ENCODE peak calls at places on chromosome 13, in six cellular contexts. One of them, this sample, is unnamed. For H3K4me1, the result is how much of the 10 kb centered on the place peaks cover.

GRCh38 chr13:86087241-86087640 is 288.0 kb upstream of the SLITRK6 start:
- DNase-seq in adrenal gland: no peak
- DNase-seq in right atrium auricular region: no peak
- DNase-seq in left ventricle myocardium inferior: no peak
- DNase-seq in body of pancreas: no peak
- DNase-seq in cardiac muscle cell: no peak
- DNase-seq in this sample: no peak

GRCh38 chr13:29359181-29359580 is 236.3 kb downstream of the SLC7A1 start:
- DNase-seq in adrenal gland: no peak
- DNase-seq in right atrium auricular region: no peak
- DNase-seq in left ventricle myocardium inferior: no peak
- DNase-seq in body of pancreas: no peak
- DNase-seq in cardiac muscle cell: no peak
- DNase-seq in this sample: no peak

GRCh38 chr13:101265934-101266333 is 150.4 kb downstream of the NALCN start:
- DNase-seq in adrenal gland: no peak
- DNase-seq in right atrium auricular region: no peak
- DNase-seq in left ventricle myocardium inferior: no peak
- DNase-seq in body of pancreas: no peak
- DNase-seq in cardiac muscle cell: no peak
- DNase-seq in this sample: no peak

GRCh38 chr13:99855516-99855915 is 116.1 kb downstream of the ZIC5 start:
- DNase-seq in adrenal gland: no peak
- DNase-seq in right atrium auricular region: no peak
- DNase-seq in left ventricle myocardium inferior: no peak
- DNase-seq in body of pancreas: no peak
- DNase-seq in cardiac muscle cell: no peak
- DNase-seq in this sample: no peak

GRCh38 chr13:113836917-113837553 is 26.8 kb downstream of the GAS6 start:
- DNase-seq in adrenal gland: peak
- DNase-seq in right atrium auricular region: peak
- DNase-seq in left ventricle myocardium inferior: peak
- DNase-seq in body of pancreas: peak
- DNase-seq in cardiac muscle cell: peak
- DNase-seq in this sample: no peak

GRCh38 chr13:20127563-20128458 is 33.0 kb downstream of the GJA3 start:
- DNase-seq in adrenal gland: peak
- DNase-seq in right atrium auricular region: peak
- DNase-seq in left ventricle myocardium inferior: peak
- DNase-seq in body of pancreas: peak
- DNase-seq in cardiac muscle cell: peak
- DNase-seq in this sample: no peak

GRCh38 chr13:101799196-101799595 is 346.7 kb downstream of the ITGBL1 start:
- DNase-seq in adrenal gland: no peak
- DNase-seq in right atrium auricular region: no peak
- DNase-seq in left ventricle myocardium inferior: no peak
- DNase-seq in body of pancreas: no peak
- DNase-seq in cardiac muscle cell: no peak
- DNase-seq in this sample: no peak

GRCh38 chr13:108322206-108322824 is 52.8 kb downstream of the TNFSF13B start:
- DNase-seq in adrenal gland: no peak
- DNase-seq in right atrium auricular region: no peak
- DNase-seq in left ventricle myocardium inferior: no peak
- DNase-seq in body of pancreas: no peak
- DNase-seq in cardiac muscle cell: peak
- DNase-seq in this sample: no peak

GRCh38 chr13:111976474-111977183 is 90.3 kb upstream of the SOX1 start:
- DNase-seq in adrenal gland: no peak
- DNase-seq in right atrium auricular region: no peak
- DNase-seq in left ventricle myocardium inferior: no peak
- DNase-seq in body of pancreas: no peak
- DNase-seq in cardiac muscle cell: no peak
- DNase-seq in this sample: peak

GRCh38 chr13:34926513-34926912 is 15.6 kb upstream of the NBEA start:
- DNase-seq in adrenal gland: no peak
- DNase-seq in right atrium auricular region: no peak
- DNase-seq in left ventricle myocardium inferior: no peak
- DNase-seq in body of pancreas: no peak
- DNase-seq in cardiac muscle cell: peak
- DNase-seq in this sample: no peak

GRCh38 chr13:66210677-66211076 is 1019.5 kb downstream of the PCDH9 start:
- DNase-seq in adrenal gland: no peak
- DNase-seq in right atrium auricular region: no peak
- DNase-seq in left ventricle myocardium inferior: no peak
- DNase-seq in body of pancreas: no peak
- DNase-seq in cardiac muscle cell: peak
- DNase-seq in this sample: no peak

GRCh38 chr13:51823351-51823750 is 19.4 kb upstream of the DHRS12 start:
- DNase-seq in adrenal gland: no peak
- DNase-seq in right atrium auricular region: no peak
- DNase-seq in left ventricle myocardium inferior: no peak
- DNase-seq in body of pancreas: no peak
- DNase-seq in cardiac muscle cell: peak
- DNase-seq in this sample: no peak

GRCh38 chr13:67620665-67621064 is 390.5 kb upstream of the PCDH9 start:
- DNase-seq in adrenal gland: no peak
- DNase-seq in right atrium auricular region: no peak
- DNase-seq in left ventricle myocardium inferior: no peak
- DNase-seq in body of pancreas: no peak
- DNase-seq in cardiac muscle cell: no peak
- DNase-seq in this sample: no peak

GRCh38 chr13:104318121-104318520 is 1251.9 kb upstream of the SLC10A2 start:
- DNase-seq in adrenal gland: no peak
- DNase-seq in right atrium auricular region: no peak
- DNase-seq in left ventricle myocardium inferior: no peak
- DNase-seq in body of pancreas: no peak
- DNase-seq in cardiac muscle cell: peak
- DNase-seq in this sample: no peak

GRCh38 chr13:86986448-86986847 is 684.7 kb upstream of the SLITRK5 start:
- DNase-seq in adrenal gland: no peak
- DNase-seq in right atrium auricular region: no peak
- DNase-seq in left ventricle myocardium inferior: no peak
- DNase-seq in body of pancreas: no peak
- DNase-seq in cardiac muscle cell: no peak
- DNase-seq in this sample: no peak

GRCh38 chr13:77535448-77535847 is at the start of gene SCEL:
- DNase-seq in adrenal gland: no peak
- DNase-seq in right atrium auricular region: no peak
- DNase-seq in left ventricle myocardium inferior: no peak
- DNase-seq in body of pancreas: no peak
- DNase-seq in cardiac muscle cell: no peak
- DNase-seq in this sample: no peak

GRCh38 chr13:25654332-25654731 is 282.6 kb downstream of the ATP8A2 start:
- DNase-seq in adrenal gland: peak
- DNase-seq in right atrium auricular region: no peak
- DNase-seq in left ventricle myocardium inferior: no peak
- DNase-seq in body of pancreas: no peak
- DNase-seq in cardiac muscle cell: no peak
- DNase-seq in this sample: no peak

GRCh38 chr13:64311112-64311511 is 2895.5 kb upstream of the PCDH20 start:
- DNase-seq in adrenal gland: no peak
- DNase-seq in right atrium auricular region: no peak
- DNase-seq in left ventricle myocardium inferior: no peak
- DNase-seq in body of pancreas: no peak
- DNase-seq in cardiac muscle cell: no peak
- DNase-seq in this sample: no peak

GRCh38 chr13:68473834-68474326 is 1243.7 kb upstream of the PCDH9 start:
- DNase-seq in adrenal gland: no peak
- DNase-seq in right atrium auricular region: no peak
- DNase-seq in left ventricle myocardium inferior: no peak
- DNase-seq in body of pancreas: no peak
- DNase-seq in cardiac muscle cell: no peak
- DNase-seq in this sample: no peak

GRCh38 chr13:98475521-98475920 is 101.4 kb downstream of the STK24 start:
- DNase-seq in adrenal gland: peak
- DNase-seq in right atrium auricular region: no peak
- DNase-seq in left ventricle myocardium inferior: no peak
- DNase-seq in body of pancreas: no peak
- DNase-seq in cardiac muscle cell: peak
- DNase-seq in this sample: no peak

GRCh38 chr13:42113478-42113877 is 65.0 kb downstream of the DGKH start:
- DNase-seq in adrenal gland: no peak
- DNase-seq in right atrium auricular region: no peak
- DNase-seq in left ventricle myocardium inferior: no peak
- DNase-seq in body of pancreas: no peak
- DNase-seq in cardiac muscle cell: no peak
- DNase-seq in this sample: no peak

GRCh38 chr13:75196112-75196855 is 285.7 kb downstream of the TBC1D4 start:
- DNase-seq in adrenal gland: no peak
- DNase-seq in right atrium auricular region: no peak
- DNase-seq in left ventricle myocardium inferior: no peak
- DNase-seq in body of pancreas: no peak
- DNase-seq in cardiac muscle cell: peak
- DNase-seq in this sample: no peak

GRCh38 chr13:48526269-48526668 is 6.6 kb downstream of the RCBTB2 start:
- DNase-seq in adrenal gland: no peak
- DNase-seq in right atrium auricular region: no peak
- DNase-seq in left ventricle myocardium inferior: no peak
- DNase-seq in body of pancreas: no peak
- DNase-seq in cardiac muscle cell: no peak
- DNase-seq in this sample: no peak

GRCh38 chr13:107367258-107367657 is 799.3 kb upstream of the ARGLU1 start:
- DNase-seq in adrenal gland: no peak
- DNase-seq in right atrium auricular region: no peak
- DNase-seq in left ventricle myocardium inferior: no peak
- DNase-seq in body of pancreas: no peak
- DNase-seq in cardiac muscle cell: no peak
- DNase-seq in this sample: no peak

GRCh38 chr13:42039457-42039945 is 8.9 kb upstream of the DGKH start:
- DNase-seq in adrenal gland: no peak
- DNase-seq in right atrium auricular region: no peak
- DNase-seq in left ventricle myocardium inferior: no peak
- DNase-seq in body of pancreas: no peak
- DNase-seq in cardiac muscle cell: no peak
- DNase-seq in this sample: no peak

GRCh38 chr13:28449826-28450773 is 44.8 kb downstream of the FLT1 start:
- DNase-seq in adrenal gland: no peak
- DNase-seq in right atrium auricular region: no peak
- DNase-seq in left ventricle myocardium inferior: no peak
- DNase-seq in body of pancreas: no peak
- DNase-seq in cardiac muscle cell: no peak
- DNase-seq in this sample: no peak

GRCh38 chr13:93700115-93700514 is 473.5 kb downstream of the GPC6 start:
- DNase-seq in adrenal gland: no peak
- DNase-seq in right atrium auricular region: no peak
- DNase-seq in left ventricle myocardium inferior: no peak
- DNase-seq in body of pancreas: no peak
- DNase-seq in cardiac muscle cell: no peak
- DNase-seq in this sample: no peak

GRCh38 chr13:30870049-30870884 is 35.8 kb upstream of the MEDAG start:
- DNase-seq in adrenal gland: peak
- DNase-seq in right atrium auricular region: peak
- DNase-seq in left ventricle myocardium inferior: peak
- DNase-seq in body of pancreas: peak
- DNase-seq in cardiac muscle cell: peak
- DNase-seq in this sample: peak
- H3K4me1 ChIP-seq in adrenal gland: under half
- H3K4me1 ChIP-seq in right atrium auricular region: under half
- H3K4me1 ChIP-seq in left ventricle myocardium inferior: under half
- H3K4me1 ChIP-seq in body of pancreas: under half
- H3K4me1 ChIP-seq in cardiac muscle cell: under half
- H3K4me1 ChIP-seq in this sample: half or more

DNA sequence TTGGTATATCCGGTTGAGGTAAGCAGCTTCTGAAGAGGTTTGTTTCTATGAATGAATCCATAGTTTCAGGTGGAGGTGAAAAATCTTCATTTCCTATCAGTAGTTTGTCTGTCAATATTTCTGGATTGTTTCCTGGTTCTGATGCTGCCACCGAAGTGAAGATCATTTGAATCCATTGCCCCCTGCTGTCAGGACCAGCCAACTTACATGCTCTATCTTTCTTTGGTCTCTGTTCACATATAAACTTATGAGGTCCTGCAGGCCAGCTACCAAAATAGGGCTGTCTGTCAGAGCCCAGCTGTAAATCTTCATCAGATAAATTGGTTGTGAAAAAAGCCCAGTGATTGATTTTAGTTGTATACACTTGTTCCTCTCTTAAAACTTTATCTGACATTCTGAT is 15.2 kb upstream of the N4BP2L1 start:
- DNase-seq in adrenal gland: peak
- DNase-seq in right atrium auricular region: no peak
- DNase-seq in left ventricle myocardium inferior: no peak
- DNase-seq in body of pancreas: no peak
- DNase-seq in cardiac muscle cell: peak
- DNase-seq in this sample: no peak
- TF ChIP-seq CTCF in adrenal gland: no peak
- TF ChIP-seq CTCF in right atrium auricular region: no peak
- TF ChIP-seq CTCF in left ventricle myocardium inferior: peak
- TF ChIP-seq CTCF in body of pancreas: peak
- TF ChIP-seq CTCF in cardiac muscle cell: peak
- TF ChIP-seq CTCF in this sample: no peak

GRCh38 chr13:45337803-45338202 is 3.2 kb downstream of the TPT1 start:
- DNase-seq in adrenal gland: no peak
- DNase-seq in right atrium auricular region: no peak
- DNase-seq in left ventricle myocardium inferior: no peak
- DNase-seq in body of pancreas: no peak
- DNase-seq in cardiac muscle cell: no peak
- DNase-seq in this sample: no peak

GRCh38 chr13:45341034-45341798 is at the start of gene TPT1:
- DNase-seq in adrenal gland: peak
- DNase-seq in right atrium auricular region: peak
- DNase-seq in left ventricle myocardium inferior: peak
- DNase-seq in body of pancreas: peak
- DNase-seq in cardiac muscle cell: peak
- DNase-seq in this sample: peak

GRCh38 chr13:45340422-45341033 is 455 bp downstream of the TPT1 start:
- DNase-seq in adrenal gland: peak
- DNase-seq in right atrium auricular region: peak
- DNase-seq in left ventricle myocardium inferior: peak
- DNase-seq in body of pancreas: peak
- DNase-seq in cardiac muscle cell: peak
- DNase-seq in this sample: peak

GRCh38 chr13:45339867-45340266 is 1.1 kb downstream of the TPT1 start:
- DNase-seq in adrenal gland: no peak
- DNase-seq in right atrium auricular region: no peak
- DNase-seq in left ventricle myocardium inferior: no peak
- DNase-seq in body of pancreas: no peak
- DNase-seq in cardiac muscle cell: no peak
- DNase-seq in this sample: no peak

DNA sequence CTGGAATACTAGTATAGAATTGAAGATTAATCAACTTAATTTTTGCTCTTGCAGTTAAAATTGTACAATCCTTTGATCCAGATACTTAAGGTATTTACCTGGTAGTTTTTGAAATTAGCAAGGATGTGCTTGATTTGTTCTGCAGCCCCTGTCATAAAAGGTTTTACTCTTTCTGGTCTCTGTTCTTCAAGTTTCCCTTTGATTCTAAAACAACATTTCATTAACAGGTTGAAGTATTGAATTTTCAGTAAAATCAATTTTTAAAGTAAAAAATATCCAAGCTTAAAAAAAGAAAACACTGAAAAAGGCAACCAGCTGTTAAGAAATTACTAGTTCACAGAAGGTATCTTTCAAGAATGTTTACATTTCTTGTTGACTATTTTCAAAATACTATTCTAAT is 1.6 kb downstream of the TPT1 start:
- DNase-seq in adrenal gland: no peak
- DNase-seq in right atrium auricular region: no peak
- DNase-seq in left ventricle myocardium inferior: no peak
- DNase-seq in body of pancreas: no peak
- DNase-seq in cardiac muscle cell: no peak
- DNase-seq in this sample: no peak
- H3K4me1 ChIP-seq in adrenal gland: under half
- H3K4me1 ChIP-seq in right atrium auricular region: half or more
- H3K4me1 ChIP-seq in left ventricle myocardium inferior: half or more
- H3K4me1 ChIP-seq in body of pancreas: half or more
- H3K4me1 ChIP-seq in cardiac muscle cell: under half
- H3K4me1 ChIP-seq in this sample: half or more

GRCh38 chr13:30551194-30551593 is 66.5 kb upstream of the USPL1 start:
- DNase-seq in adrenal gland: peak
- DNase-seq in right atrium auricular region: no peak
- DNase-seq in left ventricle myocardium inferior: no peak
- DNase-seq in body of pancreas: peak
- DNase-seq in cardiac muscle cell: peak
- DNase-seq in this sample: no peak
- TF ChIP-seq CTCF in adrenal gland: no peak
- TF ChIP-seq CTCF in right atrium auricular region: no peak
- TF ChIP-seq CTCF in left ventricle myocardium inferior: peak
- TF ChIP-seq CTCF in body of pancreas: peak
- TF ChIP-seq CTCF in cardiac muscle cell: peak
- TF ChIP-seq CTCF in this sample: no peak